ENCODE peak calls at places on chromosomes 16 and 17, in six cellular contexts. R, Q, O, F, A and P are unnamed samples.

GRCh38 chr17:47889734-47890529 is 6.1 kb upstream of the SP2 start:
- DNase-seq in R (peak), Q (peak), O (peak), F (peak), A (peak), P (peak)

GRCh38 chr17:74731347-74731605 is 5.8 kb upstream of the RAB37 start:
- DNase-seq in R (no peak), Q (no peak), O (no peak), F (no peak), A (no peak), P (no peak)

GRCh38 chr17:144936-145670 is 7.7 kb downstream of the SCGB1C2 start:
- DNase-seq in R (no peak), Q (no peak), O (no peak), F (peak), A (no peak), P (no peak)

GRCh38 chr16:70803354-70803753 is 2.4 kb upstream of the VAC14 start:
- DNase-seq in R (no peak), Q (peak), O (no peak), F (no peak), A (peak), P (peak)

GRCh38 chr16:68792465-68793324 is 50.6 kb upstream of the TANGO6 start:
- DNase-seq in R (peak), Q (no peak), O (no peak), F (no peak), A (peak), P (peak)

GRCh38 chr17:76385892-76386786 is 1.7 kb downstream of the SPHK1 start:
- DNase-seq in R (peak), Q (peak), O (peak), F (peak), A (peak), P (peak)

GRCh38 chr17:28567604-28568003 is 3.7 kb downstream of the PIGS start:
- DNase-seq in R (no peak), Q (no peak), O (no peak), F (no peak), A (no peak), P (no peak)

GRCh38 chr17:79607941-79608728 is 2.7 kb downstream of the RBFOX3 start:
- DNase-seq in R (peak), Q (peak), O (no peak), F (no peak), A (no peak), P (no peak)

GRCh38 chr17:82080789-82081464 is 15.3 kb upstream of the DUS1L start:
- DNase-seq in R (no peak), Q (no peak), O (no peak), F (no peak), A (no peak), P (no peak)

GRCh38 chr17:8857919-8858318 is 9.6 kb downstream of the PIK3R6 start:
- DNase-seq in R (no peak), Q (no peak), O (no peak), F (peak), A (peak), P (peak)

GRCh38 chr17:64502809-64503208 is 3.3 kb downstream of the DDX5 start:
- DNase-seq in R (no peak), Q (no peak), O (no peak), F (no peak), A (peak), P (no peak)

GRCh38 chr17:74408830-74409229 is 23.1 kb upstream of the GPRC5C start:
- DNase-seq in R (no peak), Q (no peak), O (peak), F (no peak), A (no peak), P (no peak)

GRCh38 chr17:68561319-68561718 is 39.8 kb downstream of the FAM20A start:
- DNase-seq in R (no peak), Q (no peak), O (no peak), F (no peak), A (no peak), P (peak)

GRCh38 chr16:30430428-30430970 is 669 bp upstream of the DCTPP1 start:
- DNase-seq in R (no peak), Q (no peak), O (no peak), F (no peak), A (no peak), P (no peak)

GRCh38 chr16:83248735-83249469 is 558.9 kb upstream of the HSBP1 start:
- DNase-seq in R (no peak), Q (no peak), O (no peak), F (no peak), A (peak), P (peak)

GRCh38 chr17:60315650-60316049 is 76.3 kb downstream of the USP32 start:
- DNase-seq in R (no peak), Q (peak), O (no peak), F (no peak), A (no peak), P (no peak)

GRCh38 chr16:11258553-11259287 is 2.7 kb upstream of the SOCS1 start:
- DNase-seq in R (peak), Q (no peak), O (peak), F (no peak), A (peak), P (peak)

GRCh38 chr16:56190903-56191806 is at the start of gene GNAO1:
- DNase-seq in R (peak), Q (no peak), O (no peak), F (peak), A (peak), P (peak)

GRCh38 chr17:42253173-42253545 is 23.0 kb downstream of the STAT5B start:
- DNase-seq in R (no peak), Q (no peak), O (no peak), F (no peak), A (no peak), P (no peak)